ENCODE peak calls at places on chromosomes 12 and 14, in nine cellular contexts. Q is mammary epithelial cell, B is endothelial cell of umbilical vein, G is keratinocyte, N is HCT116, R is fibroblast of lung, O is PC-3, S is MM.1S, W is astrocyte. P is an unnamed sample.

GRCh38 chr14:104700747-104701215 is 11.4 kb downstream of the INF2 start:
- DNase-seq in Q (no peak), B (no peak), G (no peak), N (no peak), R (no peak), O (no peak), S (no peak), W (no peak), P (no peak)

GRCh38 chr12:106139422-106140141 is 828 bp upstream of the NUAK1 start:
- DNase-seq in Q (peak; percentile 66), B (peak; percentile 79), G (no peak), N (peak; percentile 56), R (peak; percentile 76), O (peak; percentile 72), S (peak; percentile 74), W (peak; percentile 64), P (peak; percentile 90)

GRCh38 chr14:79016828-79017505 is 846.8 kb downstream of the NRXN3 start:
- DNase-seq in Q (peak; percentile 48), B (peak; percentile 6), G (peak; percentile 35), N (no peak), R (peak; percentile 77), O (peak; percentile 81), S (no peak), W (peak; percentile 84), P (peak; percentile 75)

GRCh38 chr12:88247241-88247643 is 105.1 kb downstream of the TMTC3 start:
- DNase-seq in Q (peak; percentile 66), B (peak; percentile 46), G (peak; percentile 49), N (peak; percentile 21), R (peak; percentile 88), O (peak; percentile 96), S (no peak), W (peak; percentile 92), P (peak; percentile 46)

GRCh38 chr14:52701223-52701622 is 5.8 kb upstream of the PSMC6 start:
- DNase-seq in Q (peak; percentile 80), B (no peak), G (no peak), N (no peak), R (no peak), O (no peak), S (no peak), W (no peak), P (no peak)

GRCh38 chr12:6765634-6766581 is at the start of gene PTMS:
- DNase-seq in Q (peak; percentile 91), B (peak; percentile 81), G (no peak), N (peak; percentile 83), R (peak; percentile 92), O (peak; percentile 78), S (no peak), W (peak; percentile 96), P (peak; percentile 80)

GRCh38 chr12:96265836-96266235 is 71.7 kb downstream of the ELK3 start:
- DNase-seq in Q (no peak), B (no peak), G (no peak), N (no peak), R (no peak), O (no peak), S (no peak), W (no peak), P (no peak)

GRCh38 chr12:91100901-91101300 is 10.4 kb downstream of the LUM start:
- DNase-seq in Q (no peak), B (no peak), G (no peak), N (no peak), R (no peak), O (no peak), S (no peak), W (peak; percentile 84), P (peak; percentile 57)

GRCh38 chr12:47388712-47389111 is 309.0 kb upstream of the AMIGO2 start:
- DNase-seq in Q (no peak), B (no peak), G (no peak), N (no peak), R (no peak), O (no peak), S (no peak), W (no peak), P (no peak)

GRCh38 chr14:69692542-69693053 is 74.3 kb upstream of the SRSF5 start:
- DNase-seq in Q (no peak), B (peak; percentile 18), G (no peak), N (no peak), R (no peak), O (no peak), S (no peak), W (no peak), P (no peak)

GRCh38 chr14:31926123-31926522 is 151.0 kb upstream of the ARHGAP5 start:
- DNase-seq in Q (no peak), B (peak; percentile 60), G (no peak), N (peak; percentile 54), R (peak; percentile 65), O (peak; percentile 64), S (peak; percentile 48), W (no peak), P (peak; percentile 37)

GRCh38 chr14:26394114-26394855 is 203.5 kb downstream of the NOVA1 start:
- DNase-seq in Q (no peak), B (peak; percentile 19), G (no peak), N (no peak), R (peak; percentile 54), O (peak; percentile 59), S (no peak), W (peak; percentile 32), P (peak; percentile 54)

GRCh38 chr12:42299392-42300308 is 26.2 kb downstream of the ZCRB1 start:
- DNase-seq in Q (peak; percentile 61), B (peak; percentile 20), G (no peak), N (no peak), R (peak; percentile 52), O (peak; percentile 30), S (peak; percentile 62), W (peak; percentile 78), P (no peak)

GRCh38 chr14:96217381-96217913 is 12.8 kb downstream of the BDKRB2 start:
- DNase-seq in Q (no peak), B (no peak), G (no peak), N (no peak), R (no peak), O (no peak), S (no peak), W (no peak), P (no peak)

GRCh38 chr12:40522837-40523236 is 169.4 kb upstream of the CNTN1 start:
- DNase-seq in Q (no peak), B (no peak), G (no peak), N (no peak), R (no peak), O (no peak), S (no peak), W (no peak), P (no peak)

GRCh38 chr12:57815177-57816000 is 3.1 kb downstream of the AVIL start:
- DNase-seq in Q (no peak), B (no peak), G (no peak), N (no peak), R (no peak), O (peak; percentile 24), S (no peak), W (no peak), P (no peak)

DNA sequence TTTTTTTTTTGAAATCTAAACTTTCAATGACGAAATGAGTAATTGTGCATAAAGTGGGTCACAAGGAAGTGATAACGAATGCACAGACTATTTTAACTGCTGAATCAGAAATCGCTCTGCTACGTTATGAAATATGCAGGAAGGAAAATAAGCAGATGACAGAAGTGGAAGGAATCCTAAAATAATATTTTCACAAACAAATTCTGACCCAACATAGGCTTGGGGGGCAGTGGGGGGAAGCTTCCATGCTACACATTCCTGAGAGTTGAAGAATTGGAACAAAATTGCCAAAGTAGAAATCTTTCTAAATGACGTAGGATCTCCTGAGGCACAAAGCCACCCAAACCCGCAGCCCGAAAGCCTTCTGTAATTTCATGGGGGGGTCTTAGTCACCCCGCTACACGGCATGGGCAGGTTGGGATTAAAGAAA is 89.7 kb downstream of the ARF6 start:
- DNase-seq in Q (no peak), B (peak; percentile 87), G (no peak), N (no peak), R (peak; percentile 89), O (no peak), S (no peak), W (peak; percentile 93), P (peak; percentile 93)
- H3K4me3 ChIP-seq in Q (no peak overlapping the region), B (peak overlapping the region; percentile 61), G (peak overlapping the region; percentile 47), N (no peak overlapping the region), R (no peak overlapping the region), O (no peak overlapping the region), S (no peak overlapping the region), W (no peak overlapping the region), P (peak overlapping the region; percentile 49)

DNA sequence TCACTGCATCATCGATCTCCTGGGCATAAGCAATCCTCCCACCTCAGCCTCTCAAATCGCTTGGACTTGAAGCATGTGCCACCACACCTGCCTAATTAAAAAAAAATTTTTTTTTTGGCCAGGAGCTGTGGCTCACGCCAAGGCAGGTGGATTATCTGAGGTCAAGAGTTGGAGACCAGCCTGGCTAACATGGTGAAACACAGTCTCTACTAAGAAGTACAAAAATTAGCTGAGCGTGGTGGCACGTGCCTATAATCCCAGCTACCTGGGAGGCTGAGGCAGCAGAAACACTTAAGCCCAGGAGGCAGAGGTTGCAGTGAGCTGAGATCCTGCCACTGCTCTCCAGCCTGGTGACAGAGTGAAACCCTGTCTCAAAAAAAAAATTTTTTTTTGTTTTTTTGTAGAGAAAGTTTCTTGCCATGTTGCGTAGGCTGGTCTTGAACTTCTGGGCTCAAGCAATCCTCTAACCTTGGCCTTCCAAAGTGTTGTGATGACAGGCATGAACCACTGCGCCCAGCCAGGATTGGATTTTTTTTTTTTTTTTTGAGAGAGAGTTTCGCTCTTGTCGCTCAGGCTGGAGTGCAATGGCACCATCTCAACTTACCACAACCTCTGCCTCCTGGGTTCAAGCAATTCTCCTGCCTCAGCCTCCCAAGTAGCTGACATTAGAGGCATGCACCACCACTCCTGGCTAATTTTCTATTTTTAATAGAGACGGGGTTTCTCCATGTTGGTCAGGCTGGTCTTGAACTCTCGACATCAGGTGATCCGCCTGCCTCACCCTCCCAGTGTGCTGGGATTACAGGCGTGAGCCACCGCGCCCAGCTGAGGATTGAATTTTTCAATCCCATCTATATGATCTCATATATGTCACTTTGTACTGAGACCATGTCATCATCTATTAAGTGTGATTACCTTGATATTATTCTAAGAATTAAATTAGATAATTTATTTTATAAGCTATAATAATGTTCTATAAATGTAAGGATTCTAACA is 12.4 kb downstream of the SLC2A3 start:
- DNase-seq in Q (no peak), B (no peak), G (no peak), N (no peak), R (no peak), O (no peak), S (no peak), W (no peak), P (no peak)
- H4K20me1 ChIP-seq in Q (no peaks in the 10 kb centered on the region), B (no peaks in the 10 kb centered on the region), G (no peaks in the 10 kb centered on the region), N (no peaks in the 10 kb centered on the region), R (no peaks in the 10 kb centered on the region), O (no peaks in the 10 kb centered on the region), S (no peaks in the 10 kb centered on the region), W (peaks cover 33% of the 10 kb centered on the region), P (no peaks in the 10 kb centered on the region)

DNA sequence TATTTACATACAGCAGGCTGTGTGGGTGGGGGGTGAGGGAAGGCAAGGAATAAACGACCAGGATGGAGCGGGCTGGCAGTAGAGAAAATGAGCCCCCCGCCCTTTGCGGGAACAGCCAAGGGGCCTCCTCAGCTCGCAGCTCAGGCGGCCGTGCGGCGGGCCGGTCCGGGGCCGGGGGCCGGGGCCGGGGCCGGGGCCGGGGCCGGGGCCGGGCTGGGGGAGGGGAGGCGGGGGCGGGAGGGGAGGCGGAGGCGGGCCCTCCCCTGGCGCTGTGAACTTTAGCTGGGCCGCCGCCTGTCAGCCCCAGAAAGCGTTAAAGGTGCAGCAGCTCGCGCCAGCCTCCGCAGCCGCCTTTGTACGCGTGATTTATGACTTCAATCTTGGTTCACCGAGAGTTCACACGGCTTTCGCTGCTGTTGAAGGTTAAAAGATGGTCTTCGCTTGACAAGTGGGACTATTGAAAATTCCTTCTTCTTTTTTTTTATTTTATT is 28.8 kb downstream of the HOXC4 start:
- DNase-seq in Q (no peak), B (no peak), G (no peak), N (no peak), R (no peak), O (no peak), S (peak; percentile 45), W (no peak), P (no peak)
- H3K4me3 ChIP-seq in Q (no peak overlapping the region), B (no peak overlapping the region), G (no peak overlapping the region), N (no peak overlapping the region), R (no peak overlapping the region), O (no peak overlapping the region), S (peak overlapping the region; percentile 49), W (no peak overlapping the region), P (no peak overlapping the region)

GRCh38 chr12:109739747-109740693 is 26.4 kb downstream of the FAM222A start:
- DNase-seq in Q (no peak), B (no peak), G (no peak), N (no peak), R (no peak), O (no peak), S (no peak), W (no peak), P (no peak)
- H4K20me1 ChIP-seq in Q (no peaks in the 10 kb centered on the region), B (no peaks in the 10 kb centered on the region), G (no peaks in the 10 kb centered on the region), N (no peaks in the 10 kb centered on the region), R (no peaks in the 10 kb centered on the region), O (no peaks in the 10 kb centered on the region), S (no peaks in the 10 kb centered on the region), W (no peaks in the 10 kb centered on the region), P (no peaks in the 10 kb centered on the region)